ENCODE peak calls at places on chromosomes 12 and 14, in five cellular contexts. H, W, B, J and O are unnamed samples.

GRCh38 chr12:120094485-120094884 is 22.1 kb downstream of the RAB35 start:
- DNase-seq in H (no peak), B (no peak), J (no peak), W (no peak), O (no peak)

GRCh38 chr12:67795235-67795634 is 146.7 kb downstream of the DYRK2 start:
- DNase-seq in B (peak), J (no peak), W (no peak), H (no peak), O (no peak)

GRCh38 chr12:3088251-3088650 is 11.1 kb downstream of the TSPAN9 start:
- DNase-seq in J (no peak), B (no peak), W (no peak), H (no peak), O (no peak)

GRCh38 chr14:87805315-87805723 is 187.7 kb downstream of the GALC start:
- DNase-seq in W (peak), B (no peak), J (peak), H (no peak), O (peak)

GRCh38 chr12:124201248-124201647 is 93.6 kb upstream of the RFLNA start:
- DNase-seq in B (no peak), J (no peak), W (no peak), H (no peak), O (no peak)

GRCh38 chr12:3662516-3662915 is 90.4 kb downstream of the CRACR2A start:
- DNase-seq in W (no peak), J (no peak), H (peak), B (no peak), O (no peak)

GRCh38 chr12:121453022-121453360 is 53.1 kb downstream of the RNF34 start:
- DNase-seq in H (no peak), W (no peak), B (no peak), J (no peak), O (no peak)

GRCh38 chr12:92290016-92290685 is 144.5 kb upstream of the BTG1 start:
- DNase-seq in H (peak), B (peak), W (no peak), J (no peak), O (no peak)

GRCh38 chr12:31588976-31589375 is 2.0 kb downstream of the DENND5B start:
- DNase-seq in J (no peak), H (peak), B (no peak), W (no peak), O (no peak)

GRCh38 chr14:30608533-30609006 is 13.5 kb upstream of the SCFD1 start:
- DNase-seq in H (peak), J (no peak), B (peak), W (no peak), O (no peak)

GRCh38 chr14:96727980-96728717 is 69.0 kb upstream of the VRK1 start:
- DNase-seq in B (no peak), W (no peak), H (no peak), J (no peak), O (no peak)

GRCh38 chr12:38132139-38132538 is 184.4 kb upstream of the ALG10B start:
- DNase-seq in J (no peak), H (no peak), B (no peak), W (no peak), O (no peak)

GRCh38 chr12:12922191-12922616 is 29.8 kb downstream of the GPRC5D start:
- DNase-seq in J (no peak), H (peak), W (peak), B (peak), O (no peak)

GRCh38 chr12:29067430-29067829 is 81.6 kb upstream of the FAR2 start:
- DNase-seq in W (no peak), J (peak), B (no peak), H (no peak), O (no peak)

GRCh38 chr14:102949062-102949800 is 26.8 kb downstream of the AMN start:
- DNase-seq in W (no peak), H (no peak), J (no peak), B (peak), O (peak)

GRCh38 chr14:68950111-68950510 is 29.0 kb downstream of the ACTN1 start:
- DNase-seq in B (peak), H (peak), J (no peak), W (no peak), O (no peak)

GRCh38 chr12:95784286-95784685 is 6.3 kb downstream of the NTN4 start:
- DNase-seq in J (no peak), H (no peak), B (peak), W (no peak), O (no peak)

GRCh38 chr12:44403185-44403584 is 472.9 kb downstream of the NELL2 start:
- DNase-seq in B (no peak), W (no peak), J (no peak), H (no peak), O (no peak)

GRCh38 chr14:44316647-44317432 is 190.2 kb downstream of the FSCB start:
- DNase-seq in W (no peak), J (peak), B (peak), H (peak), O (no peak)

GRCh38 chr14:23182372-23183014 is 967 bp downstream of the SLC7A8 start:
- DNase-seq in H (no peak), J (peak), W (no peak), B (no peak), O (no peak)

GRCh38 chr12:108390495-108391203 is 51.5 kb upstream of the CMKLR1 start:
- DNase-seq in H (no peak), J (no peak), W (no peak), B (no peak), O (no peak)

GRCh38 chr14:31487891-31488290 is at the start of gene GPR33:
- DNase-seq in B (no peak), W (no peak), J (no peak), H (no peak), O (no peak)

DNA sequence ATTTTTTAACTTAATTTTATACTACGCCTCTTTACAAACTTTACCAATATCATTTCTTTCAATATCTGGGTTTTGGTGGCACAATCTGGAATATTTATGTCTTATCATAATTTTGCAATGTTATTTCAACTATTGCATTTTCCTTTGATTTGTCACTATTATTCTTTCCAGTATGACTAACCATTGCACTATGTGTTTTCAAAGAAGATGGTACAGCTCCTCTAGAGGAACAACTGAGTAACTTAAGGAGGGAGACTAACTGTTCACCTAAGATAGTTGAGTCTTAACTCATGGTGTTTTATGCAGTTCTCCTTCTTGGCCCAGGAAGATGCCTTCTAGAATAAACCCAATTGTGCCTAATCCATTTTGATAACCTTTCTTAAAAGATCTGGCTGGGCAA is 60.5 kb upstream of the KIF21A start:
- DNase-seq in J (no peak), B (no peak), H (peak), W (no peak), O (no peak)
- TF ChIP-seq CTCF in J (no peak), B (no peak), H (no peak), W (no peak), O (no peak)

GRCh38 chr12:77010637-77011548 is 54.5 kb downstream of the E2F7 start:
- DNase-seq in H (peak), J (peak), B (peak), W (peak), O (peak)
- TF ChIP-seq CTCF in H (peak), J (peak), B (peak), W (peak), O (peak)

GRCh38 chr14:92458959-92459478 is 54.6 kb upstream of the RIN3 start:
- DNase-seq in B (no peak), W (no peak), H (no peak), J (no peak), O (no peak)

GRCh38 chr14:92458136-92458958 is 55.2 kb upstream of the RIN3 start:
- DNase-seq in J (no peak), B (no peak), W (no peak), H (no peak), O (no peak)

GRCh38 chr14:92460916-92461579 is 52.5 kb upstream of the RIN3 start:
- DNase-seq in B (peak), J (peak), W (peak), H (peak), O (no peak)

GRCh38 chr14:92460541-92460915 is 53.1 kb upstream of the RIN3 start:
- DNase-seq in J (no peak), W (no peak), B (no peak), H (no peak), O (no peak)

DNA sequence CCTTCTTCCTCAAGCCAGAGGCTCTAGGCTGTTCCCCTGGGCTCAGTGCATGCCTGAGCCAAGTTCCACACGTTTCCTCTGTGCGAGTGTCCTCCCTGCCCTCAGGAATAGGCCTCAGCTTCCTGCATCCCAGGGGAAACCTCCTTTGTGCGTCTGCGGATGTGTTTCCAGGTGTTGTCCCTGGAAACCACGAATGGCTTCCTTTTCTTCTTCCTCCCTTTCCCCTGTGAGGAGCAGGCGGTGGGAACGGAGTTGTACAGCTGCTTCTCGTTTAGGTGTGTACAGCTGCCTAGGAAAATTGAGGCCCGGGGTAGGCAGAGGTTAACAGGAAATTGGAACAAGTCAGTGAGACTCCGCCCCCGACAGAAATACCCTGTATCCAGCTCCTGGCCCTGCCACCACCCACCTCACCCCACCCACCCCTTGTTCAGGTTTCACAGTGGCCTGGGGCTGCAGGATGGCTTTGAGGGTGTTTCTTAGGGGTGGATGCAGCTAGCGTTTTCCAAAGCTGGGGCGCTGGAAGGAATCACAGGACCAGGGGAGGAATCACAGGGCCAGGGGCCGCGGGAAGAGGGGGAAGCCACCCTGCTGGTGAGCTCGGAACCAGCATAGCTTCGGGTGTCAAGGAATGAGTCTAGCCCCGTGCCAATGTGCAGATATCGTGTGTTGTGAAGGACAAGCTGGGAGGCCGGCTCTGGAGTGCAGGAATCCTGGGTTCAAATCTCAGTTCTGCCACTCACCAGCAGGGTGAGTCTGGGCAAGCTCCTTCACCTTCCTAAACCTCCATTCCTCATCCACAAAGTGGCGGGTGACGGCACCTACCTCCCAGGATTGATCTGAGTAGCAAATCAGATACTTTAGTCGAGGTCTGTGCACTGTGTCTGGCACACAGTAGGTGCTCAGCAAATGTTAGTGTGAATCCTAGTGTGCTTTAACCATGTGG is 53.8 kb upstream of the RIN3 start:
- DNase-seq in J (peak), H (no peak), B (no peak), W (peak), O (no peak)
- TF ChIP-seq CTCF in J (no peak), H (no peak), B (no peak), W (no peak), O (no peak)

GRCh38 chr12:24595652-24596235 is 353.2 kb downstream of the BCAT1 start:
- DNase-seq in H (peak), J (no peak), W (no peak), B (peak), O (no peak)
- TF ChIP-seq CTCF in H (peak), J (no peak), W (no peak), B (peak), O (no peak)

DNA sequence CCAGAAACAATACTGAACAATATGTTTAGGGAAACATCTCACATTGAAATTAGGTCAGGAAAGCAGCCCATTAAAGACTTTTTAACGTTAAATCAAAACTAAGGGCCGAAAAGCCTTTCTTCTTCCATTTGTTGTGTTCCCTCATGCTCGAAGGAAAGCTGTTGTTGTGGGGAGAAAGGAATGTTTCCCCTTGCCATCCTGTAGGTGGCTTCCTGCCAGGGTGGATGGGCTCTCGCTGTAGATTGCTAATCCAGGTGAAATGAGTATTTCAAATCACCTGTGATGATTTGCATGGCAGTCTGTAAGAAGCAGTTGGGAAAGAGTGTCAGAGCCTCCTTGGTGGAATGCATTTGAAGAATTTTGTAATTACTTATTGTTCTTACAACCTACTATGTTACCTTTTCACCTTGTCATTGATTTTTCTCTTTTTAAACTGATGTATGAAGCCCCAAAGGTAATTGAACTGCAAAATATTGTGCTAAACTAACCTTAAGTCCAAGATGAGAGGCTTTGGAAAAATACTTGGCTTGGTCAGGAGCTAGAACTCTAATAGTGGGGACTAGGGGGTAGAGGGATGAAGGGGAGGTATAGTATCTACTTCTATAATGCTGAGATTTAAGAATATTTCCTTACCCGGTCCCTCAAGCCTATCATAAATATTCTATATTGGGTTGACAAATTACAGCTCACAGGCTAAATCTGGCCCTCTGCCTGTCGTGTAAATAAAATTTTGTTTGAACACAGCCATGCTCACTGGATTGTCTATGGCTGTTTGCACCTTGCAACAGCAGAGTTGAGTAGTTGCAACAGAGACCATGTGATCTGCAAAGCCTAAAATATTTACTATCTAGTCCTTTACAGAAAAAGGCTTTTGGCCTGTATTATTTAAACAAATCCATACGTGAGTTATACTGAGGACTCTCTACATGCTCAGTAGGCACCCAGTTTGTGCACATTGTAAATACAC is 7.7 kb upstream of the DCP1B start:
- DNase-seq in J (no peak), B (peak), H (no peak), W (no peak), O (no peak)
- TF ChIP-seq CTCF in J (no peak), B (no peak), H (no peak), W (no peak), O (no peak)